ENCODE peak calls at places on chromosomes 12 and 14, in five cellular contexts. One of them, this sample, is unnamed.

GRCh38 chr12:81627336-81628189 is 131.6 kb downstream of the PPFIA2 start:
- DNase-seq in thoracic aorta: no peak
- DNase-seq in astrocyte of the spinal cord: peak
- DNase-seq in NCI-H1105 treated with DMSO at 0.1 percent for 48 hours: peak
- DNase-seq in Caki2: peak
- DNase-seq in this sample: peak

GRCh38 chr12:71312767-71313375 is 126.7 kb upstream of the LGR5 start:
- DNase-seq in thoracic aorta: no peak
- DNase-seq in astrocyte of the spinal cord: peak
- DNase-seq in NCI-H1105 treated with DMSO at 0.1 percent for 48 hours: no peak
- DNase-seq in Caki2: peak
- DNase-seq in this sample: no peak

GRCh38 chr14:81311816-81312215 is 88.3 kb downstream of the STON2 start:
- DNase-seq in thoracic aorta: no peak
- DNase-seq in astrocyte of the spinal cord: no peak
- DNase-seq in NCI-H1105 treated with DMSO at 0.1 percent for 48 hours: peak
- DNase-seq in Caki2: no peak
- DNase-seq in this sample: no peak

GRCh38 chr14:79514700-79515099 is 696.6 kb downstream of the DIO2 start:
- DNase-seq in thoracic aorta: no peak
- DNase-seq in astrocyte of the spinal cord: peak
- DNase-seq in NCI-H1105 treated with DMSO at 0.1 percent for 48 hours: no peak
- DNase-seq in Caki2: peak
- DNase-seq in this sample: no peak

GRCh38 chr14:74179775-74180354 is 59.4 kb upstream of the VSX2 start:
- DNase-seq in thoracic aorta: no peak
- DNase-seq in astrocyte of the spinal cord: no peak
- DNase-seq in NCI-H1105 treated with DMSO at 0.1 percent for 48 hours: no peak
- DNase-seq in Caki2: no peak
- DNase-seq in this sample: no peak

GRCh38 chr12:106303202-106303820 is 778 bp downstream of the TCP11L2 start:
- DNase-seq in thoracic aorta: peak
- DNase-seq in astrocyte of the spinal cord: peak
- DNase-seq in NCI-H1105 treated with DMSO at 0.1 percent for 48 hours: peak
- DNase-seq in Caki2: peak
- DNase-seq in this sample: peak

GRCh38 chr14:103517626-103518415 is 4.8 kb downstream of the CKB start:
- DNase-seq in thoracic aorta: no peak
- DNase-seq in astrocyte of the spinal cord: no peak
- DNase-seq in NCI-H1105 treated with DMSO at 0.1 percent for 48 hours: no peak
- DNase-seq in Caki2: no peak
- DNase-seq in this sample: no peak

GRCh38 chr12:93167331-93167730 is 210.4 kb upstream of the NUDT4 start:
- DNase-seq in thoracic aorta: no peak
- DNase-seq in astrocyte of the spinal cord: no peak
- DNase-seq in NCI-H1105 treated with DMSO at 0.1 percent for 48 hours: no peak
- DNase-seq in Caki2: no peak
- DNase-seq in this sample: no peak

GRCh38 chr12:70543444-70543843 is 93.8 kb downstream of the PTPRB start:
- DNase-seq in thoracic aorta: no peak
- DNase-seq in astrocyte of the spinal cord: peak
- DNase-seq in NCI-H1105 treated with DMSO at 0.1 percent for 48 hours: no peak
- DNase-seq in Caki2: peak
- DNase-seq in this sample: no peak

GRCh38 chr14:105091335-105092123 is 26.3 kb upstream of the GPR132 start:
- DNase-seq in thoracic aorta: peak
- DNase-seq in astrocyte of the spinal cord: no peak
- DNase-seq in NCI-H1105 treated with DMSO at 0.1 percent for 48 hours: peak
- DNase-seq in Caki2: peak
- DNase-seq in this sample: no peak

GRCh38 chr12:121793836-121794531 is 496 bp upstream of the RHOF start:
- DNase-seq in thoracic aorta: no peak
- DNase-seq in astrocyte of the spinal cord: peak
- DNase-seq in NCI-H1105 treated with DMSO at 0.1 percent for 48 hours: peak
- DNase-seq in Caki2: peak
- DNase-seq in this sample: peak

GRCh38 chr14:53152909-53153701 is at the start of gene DDHD1:
- DNase-seq in thoracic aorta: peak
- DNase-seq in astrocyte of the spinal cord: peak
- DNase-seq in NCI-H1105 treated with DMSO at 0.1 percent for 48 hours: peak
- DNase-seq in Caki2: peak
- DNase-seq in this sample: peak

GRCh38 chr14:68174446-68174845 is 354.9 kb downstream of the RAD51B start:
- DNase-seq in thoracic aorta: no peak
- DNase-seq in astrocyte of the spinal cord: no peak
- DNase-seq in NCI-H1105 treated with DMSO at 0.1 percent for 48 hours: no peak
- DNase-seq in Caki2: peak
- DNase-seq in this sample: no peak

GRCh38 chr12:2813573-2814185 is 1.2 kb downstream of the ITFG2 start:
- DNase-seq in thoracic aorta: no peak
- DNase-seq in astrocyte of the spinal cord: peak
- DNase-seq in NCI-H1105 treated with DMSO at 0.1 percent for 48 hours: peak
- DNase-seq in Caki2: peak
- DNase-seq in this sample: peak

GRCh38 chr14:99575043-99576023 is 28.7 kb downstream of the CCDC85C start:
- DNase-seq in thoracic aorta: no peak
- DNase-seq in astrocyte of the spinal cord: no peak
- DNase-seq in NCI-H1105 treated with DMSO at 0.1 percent for 48 hours: no peak
- DNase-seq in Caki2: peak
- DNase-seq in this sample: no peak

GRCh38 chr12:24966951-24967564 is 18.2 kb upstream of the BCAT1 start:
- DNase-seq in thoracic aorta: no peak
- DNase-seq in astrocyte of the spinal cord: no peak
- DNase-seq in NCI-H1105 treated with DMSO at 0.1 percent for 48 hours: no peak
- DNase-seq in Caki2: no peak
- DNase-seq in this sample: no peak

GRCh38 chr12:52211716-52212585 is 20.1 kb upstream of the KRT80 start:
- DNase-seq in thoracic aorta: no peak
- DNase-seq in astrocyte of the spinal cord: no peak
- DNase-seq in NCI-H1105 treated with DMSO at 0.1 percent for 48 hours: no peak
- DNase-seq in Caki2: no peak
- DNase-seq in this sample: no peak

GRCh38 chr14:67722293-67722692 is 20.6 kb downstream of the RDH12 start:
- DNase-seq in thoracic aorta: no peak
- DNase-seq in astrocyte of the spinal cord: peak
- DNase-seq in NCI-H1105 treated with DMSO at 0.1 percent for 48 hours: no peak
- DNase-seq in Caki2: no peak
- DNase-seq in this sample: no peak

GRCh38 chr12:57171668-57172067 is 24.2 kb upstream of the LRP1-AS start:
- DNase-seq in thoracic aorta: no peak
- DNase-seq in astrocyte of the spinal cord: no peak
- DNase-seq in NCI-H1105 treated with DMSO at 0.1 percent for 48 hours: no peak
- DNase-seq in Caki2: no peak
- DNase-seq in this sample: no peak

GRCh38 chr12:115963030-115963480 is 314.4 kb downstream of the MED13L start:
- DNase-seq in thoracic aorta: no peak
- DNase-seq in astrocyte of the spinal cord: peak
- DNase-seq in NCI-H1105 treated with DMSO at 0.1 percent for 48 hours: no peak
- DNase-seq in Caki2: peak
- DNase-seq in this sample: no peak

GRCh38 chr14:77570706-77571293 is 45.6 kb downstream of the SPTLC2 start:
- DNase-seq in thoracic aorta: no peak
- DNase-seq in astrocyte of the spinal cord: no peak
- DNase-seq in NCI-H1105 treated with DMSO at 0.1 percent for 48 hours: no peak
- DNase-seq in Caki2: no peak
- DNase-seq in this sample: no peak

GRCh38 chr12:87136330-87136976 is 880.3 kb upstream of the MGAT4C start:
- DNase-seq in thoracic aorta: no peak
- DNase-seq in astrocyte of the spinal cord: peak
- DNase-seq in NCI-H1105 treated with DMSO at 0.1 percent for 48 hours: no peak
- DNase-seq in Caki2: peak
- DNase-seq in this sample: no peak

GRCh38 chr12:103303484-103303883 is 192.3 kb downstream of the C12orf42 start:
- DNase-seq in thoracic aorta: no peak
- DNase-seq in astrocyte of the spinal cord: no peak
- DNase-seq in NCI-H1105 treated with DMSO at 0.1 percent for 48 hours: no peak
- DNase-seq in Caki2: no peak
- DNase-seq in this sample: no peak

GRCh38 chr12:56644654-56645053 is 1.1 kb downstream of the ATP5F1B start:
- DNase-seq in thoracic aorta: no peak
- DNase-seq in astrocyte of the spinal cord: peak
- DNase-seq in NCI-H1105 treated with DMSO at 0.1 percent for 48 hours: no peak
- DNase-seq in Caki2: no peak
- DNase-seq in this sample: no peak

This sample was measured in HuH-7.